ENCODE peak calls at places on chromosomes 3 and 15, in eight cellular contexts. One of them, this sample, is unnamed.

GRCh38 chr15:58454950-58455401 is 23.2 kb downstream of the LIPC start:
- DNase-seq in endothelial cell: no peak
- DNase-seq in GM23338: no peak
- DNase-seq in GM12891: no peak
- DNase-seq in lung: no peak
- DNase-seq in H9: no peak
- DNase-seq in ovary: no peak
- DNase-seq in effector CD8-positive, alpha-beta T cell: no peak
- DNase-seq in this sample: no peak

GRCh38 chr3:53354945-53355498 is 7.7 kb upstream of the DCP1A start:
- DNase-seq in endothelial cell: no peak
- DNase-seq in GM23338: no peak
- DNase-seq in GM12891: no peak
- DNase-seq in lung: no peak
- DNase-seq in H9: no peak
- DNase-seq in ovary: no peak
- DNase-seq in effector CD8-positive, alpha-beta T cell: no peak
- DNase-seq in this sample: no peak

GRCh38 chr3:170410428-170411029 is 8.1 kb upstream of the CLDN11 start:
- DNase-seq in endothelial cell: no peak
- DNase-seq in GM23338: peak
- DNase-seq in GM12891: no peak
- DNase-seq in lung: no peak
- DNase-seq in H9: no peak
- DNase-seq in ovary: no peak
- DNase-seq in effector CD8-positive, alpha-beta T cell: no peak
- DNase-seq in this sample: peak

GRCh38 chr3:99114565-99115291 is 213.2 kb upstream of the DCBLD2 start:
- DNase-seq in endothelial cell: peak
- DNase-seq in GM23338: peak
- DNase-seq in GM12891: no peak
- DNase-seq in lung: no peak
- DNase-seq in H9: peak
- DNase-seq in ovary: no peak
- DNase-seq in effector CD8-positive, alpha-beta T cell: no peak
- DNase-seq in this sample: peak

GRCh38 chr3:130644600-130645232 is 101.9 kb downstream of the PIK3R4 start:
- DNase-seq in endothelial cell: no peak
- DNase-seq in GM23338: no peak
- DNase-seq in GM12891: no peak
- DNase-seq in lung: no peak
- DNase-seq in H9: no peak
- DNase-seq in ovary: no peak
- DNase-seq in effector CD8-positive, alpha-beta T cell: no peak
- DNase-seq in this sample: no peak

GRCh38 chr3:168002786-168003368 is 92.8 kb downstream of the GOLIM4 start:
- DNase-seq in endothelial cell: no peak
- DNase-seq in GM23338: no peak
- DNase-seq in GM12891: no peak
- DNase-seq in lung: no peak
- DNase-seq in H9: no peak
- DNase-seq in ovary: no peak
- DNase-seq in effector CD8-positive, alpha-beta T cell: no peak
- DNase-seq in this sample: peak

GRCh38 chr3:172918165-172918564 is 167.6 kb downstream of the ECT2 start:
- DNase-seq in endothelial cell: no peak
- DNase-seq in GM23338: no peak
- DNase-seq in GM12891: no peak
- DNase-seq in lung: no peak
- DNase-seq in H9: no peak
- DNase-seq in ovary: no peak
- DNase-seq in effector CD8-positive, alpha-beta T cell: no peak
- DNase-seq in this sample: no peak

GRCh38 chr3:100966807-100967206 is 26.4 kb downstream of the ABI3BP start:
- DNase-seq in endothelial cell: no peak
- DNase-seq in GM23338: no peak
- DNase-seq in GM12891: no peak
- DNase-seq in lung: no peak
- DNase-seq in H9: no peak
- DNase-seq in ovary: no peak
- DNase-seq in effector CD8-positive, alpha-beta T cell: no peak
- DNase-seq in this sample: no peak

GRCh38 chr3:163779396-163780344 is 1298.6 kb downstream of the SI start:
- DNase-seq in endothelial cell: no peak
- DNase-seq in GM23338: peak
- DNase-seq in GM12891: no peak
- DNase-seq in lung: no peak
- DNase-seq in H9: peak
- DNase-seq in ovary: no peak
- DNase-seq in effector CD8-positive, alpha-beta T cell: no peak
- DNase-seq in this sample: no peak

GRCh38 chr15:66494262-66494661 is 3.3 kb downstream of the SNAPC5 start:
- DNase-seq in endothelial cell: no peak
- DNase-seq in GM23338: no peak
- DNase-seq in GM12891: no peak
- DNase-seq in lung: no peak
- DNase-seq in H9: no peak
- DNase-seq in ovary: no peak
- DNase-seq in effector CD8-positive, alpha-beta T cell: no peak
- DNase-seq in this sample: no peak

GRCh38 chr15:91520848-91521247 is 332.7 kb upstream of the SLCO3A1 start:
- DNase-seq in endothelial cell: no peak
- DNase-seq in GM23338: no peak
- DNase-seq in GM12891: no peak
- DNase-seq in lung: no peak
- DNase-seq in H9: no peak
- DNase-seq in ovary: no peak
- DNase-seq in effector CD8-positive, alpha-beta T cell: no peak
- DNase-seq in this sample: no peak

GRCh38 chr3:58299839-58300516 is 6.1 kb upstream of the RPP14 start:
- DNase-seq in endothelial cell: no peak
- DNase-seq in GM23338: peak
- DNase-seq in GM12891: no peak
- DNase-seq in lung: no peak
- DNase-seq in H9: no peak
- DNase-seq in ovary: no peak
- DNase-seq in effector CD8-positive, alpha-beta T cell: no peak
- DNase-seq in this sample: no peak

GRCh38 chr15:30816430-30816829 is 87.3 kb upstream of the FAN1 start:
- DNase-seq in endothelial cell: no peak
- DNase-seq in GM23338: peak
- DNase-seq in GM12891: no peak
- DNase-seq in lung: no peak
- DNase-seq in H9: no peak
- DNase-seq in ovary: no peak
- DNase-seq in effector CD8-positive, alpha-beta T cell: no peak
- DNase-seq in this sample: no peak

GRCh38 chr3:45387636-45388348 is 584 bp upstream of the LARS2 start:
- DNase-seq in endothelial cell: peak
- DNase-seq in GM23338: peak
- DNase-seq in GM12891: no peak
- DNase-seq in lung: no peak
- DNase-seq in H9: no peak
- DNase-seq in ovary: no peak
- DNase-seq in effector CD8-positive, alpha-beta T cell: no peak
- DNase-seq in this sample: no peak

GRCh38 chr3:124836448-124836847 is 50.7 kb downstream of the ITGB5 start:
- DNase-seq in endothelial cell: no peak
- DNase-seq in GM23338: no peak
- DNase-seq in GM12891: no peak
- DNase-seq in lung: no peak
- DNase-seq in H9: no peak
- DNase-seq in ovary: no peak
- DNase-seq in effector CD8-positive, alpha-beta T cell: no peak
- DNase-seq in this sample: no peak

GRCh38 chr3:36650271-36650671 is 114.1 kb downstream of the DCLK3 start:
- DNase-seq in endothelial cell: no peak
- DNase-seq in GM23338: no peak
- DNase-seq in GM12891: no peak
- DNase-seq in lung: no peak
- DNase-seq in H9: no peak
- DNase-seq in ovary: no peak
- DNase-seq in effector CD8-positive, alpha-beta T cell: no peak
- DNase-seq in this sample: no peak

GRCh38 chr3:52798376-52798977 is 3.9 kb downstream of the ITIH3 start:
- DNase-seq in endothelial cell: no peak
- DNase-seq in GM23338: no peak
- DNase-seq in GM12891: no peak
- DNase-seq in lung: no peak
- DNase-seq in H9: no peak
- DNase-seq in ovary: no peak
- DNase-seq in effector CD8-positive, alpha-beta T cell: no peak
- DNase-seq in this sample: no peak

GRCh38 chr3:155497930-155498647 is 204.6 kb upstream of the STRIT1 start:
- DNase-seq in endothelial cell: no peak
- DNase-seq in GM23338: no peak
- DNase-seq in GM12891: no peak
- DNase-seq in lung: no peak
- DNase-seq in H9: no peak
- DNase-seq in ovary: no peak
- DNase-seq in effector CD8-positive, alpha-beta T cell: no peak
- DNase-seq in this sample: no peak

GRCh38 chr3:278300-279064 is 81.9 kb downstream of the CHL1 start:
- DNase-seq in endothelial cell: no peak
- DNase-seq in GM23338: no peak
- DNase-seq in GM12891: peak
- DNase-seq in lung: no peak
- DNase-seq in H9: no peak
- DNase-seq in ovary: no peak
- DNase-seq in effector CD8-positive, alpha-beta T cell: no peak
- DNase-seq in this sample: peak

GRCh38 chr3:192550356-192550755 is 177.0 kb downstream of the FGF12 start:
- DNase-seq in endothelial cell: no peak
- DNase-seq in GM23338: no peak
- DNase-seq in GM12891: no peak
- DNase-seq in lung: no peak
- DNase-seq in H9: no peak
- DNase-seq in ovary: no peak
- DNase-seq in effector CD8-positive, alpha-beta T cell: no peak
- DNase-seq in this sample: no peak

GRCh38 chr3:98855811-98856400 is 45.6 kb downstream of the DCBLD2 start:
- DNase-seq in endothelial cell: no peak
- DNase-seq in GM23338: no peak
- DNase-seq in GM12891: no peak
- DNase-seq in lung: no peak
- DNase-seq in H9: no peak
- DNase-seq in ovary: no peak
- DNase-seq in effector CD8-positive, alpha-beta T cell: no peak
- DNase-seq in this sample: no peak

GRCh38 chr15:42133356-42133755 is 23.1 kb downstream of the PLA2G4F start:
- DNase-seq in endothelial cell: no peak
- DNase-seq in GM23338: no peak
- DNase-seq in GM12891: no peak
- DNase-seq in lung: no peak
- DNase-seq in H9: no peak
- DNase-seq in ovary: no peak
- DNase-seq in effector CD8-positive, alpha-beta T cell: no peak
- DNase-seq in this sample: no peak

GRCh38 chr3:45612918-45613602 is 18.5 kb downstream of the LIMD1 start:
- DNase-seq in endothelial cell: no peak
- DNase-seq in GM23338: no peak
- DNase-seq in GM12891: no peak
- DNase-seq in lung: no peak
- DNase-seq in H9: no peak
- DNase-seq in ovary: no peak
- DNase-seq in effector CD8-positive, alpha-beta T cell: no peak
- DNase-seq in this sample: peak

GRCh38 chr15:31049682-31050606 is 51.6 kb downstream of the TRPM1 start:
- DNase-seq in endothelial cell: no peak
- DNase-seq in GM23338: no peak
- DNase-seq in GM12891: no peak
- DNase-seq in lung: no peak
- DNase-seq in H9: no peak
- DNase-seq in ovary: no peak
- DNase-seq in effector CD8-positive, alpha-beta T cell: no peak
- DNase-seq in this sample: no peak

GRCh38 chr15:82570721-82571519 is 30.7 kb upstream of the RPS17 start:
- DNase-seq in endothelial cell: no peak
- DNase-seq in GM23338: peak
- DNase-seq in GM12891: no peak
- DNase-seq in lung: no peak
- DNase-seq in H9: peak
- DNase-seq in ovary: no peak
- DNase-seq in effector CD8-positive, alpha-beta T cell: no peak
- DNase-seq in this sample: no peak